ENCODE peak calls at places on chromosomes 7 and 10, in eight cellular contexts. S is hepatocyte; W is GM12864; X is OCI-LY7; Z is ELF-1; C is Kasumi-1; I is stimulated activated naive CD4-positive, alpha-beta T cell; Q is A549. O is an unnamed sample.

GRCh38 chr10:109588259-109588658 is 335.1 kb downstream of the XPNPEP1 start:
- DNase-seq in S (no peak), W (no peak), X (no peak), Z (peak), C (no peak), I (no peak), Q (no peak), O (no peak)

GRCh38 chr7:118046086-118046485 is 137.9 kb upstream of the LSM8 start:
- DNase-seq in S (no peak), W (no peak), X (no peak), Z (no peak), C (no peak), I (no peak), Q (no peak), O (no peak)

GRCh38 chr7:55568613-55569268 is 3.6 kb downstream of the VOPP1 start:
- DNase-seq in S (no peak), W (no peak), X (no peak), Z (no peak), C (no peak), I (no peak), Q (no peak), O (no peak)

GRCh38 chr7:155725073-155725346 is 80.5 kb downstream of the RBM33 start:
- DNase-seq in S (no peak), W (no peak), X (peak), Z (no peak), C (no peak), I (no peak), Q (no peak), O (no peak)

GRCh38 chr7:158034571-158034970 is 553.1 kb downstream of the PTPRN2 start:
- DNase-seq in S (no peak), W (no peak), X (no peak), Z (no peak), C (no peak), I (no peak), Q (no peak), O (no peak)

GRCh38 chr10:48632166-48632565 is 27.3 kb upstream of the ARHGAP22 start:
- DNase-seq in S (no peak), W (no peak), X (no peak), Z (no peak), C (no peak), I (no peak), Q (no peak), O (no peak)

GRCh38 chr10:87559392-87559791 is 54.7 kb downstream of the MINPP1 start:
- DNase-seq in S (no peak), W (no peak), X (no peak), Z (no peak), C (no peak), I (no peak), Q (no peak), O (no peak)

GRCh38 chr7:151137841-151138540 is 29.5 kb downstream of the GBX1 start:
- DNase-seq in S (no peak), W (no peak), X (no peak), Z (peak), C (no peak), I (no peak), Q (no peak), O (no peak)

GRCh38 chr7:47536705-47537611 is 45.0 kb downstream of the TNS3 start:
- DNase-seq in S (peak), W (no peak), X (no peak), Z (peak), C (no peak), I (no peak), Q (no peak), O (no peak)

GRCh38 chr7:24825315-24825917 is 68.2 kb upstream of the GSDME start:
- DNase-seq in S (peak), W (no peak), X (no peak), Z (no peak), C (no peak), I (no peak), Q (no peak), O (no peak)

GRCh38 chr7:139078399-139078798 is 31.1 kb downstream of the ZC3HAV1 start:
- DNase-seq in S (no peak), W (no peak), X (no peak), Z (no peak), C (no peak), I (no peak), Q (no peak), O (no peak)

GRCh38 chr10:125468273-125468672 is 214.7 kb downstream of the TEX36 start:
- DNase-seq in S (no peak), W (no peak), X (no peak), Z (no peak), C (no peak), I (no peak), Q (no peak), O (no peak)

GRCh38 chr7:16071246-16071857 is 350.0 kb downstream of the CRPPA start:
- DNase-seq in S (peak), W (peak), X (peak), Z (peak), C (peak), I (peak), Q (peak), O (no peak)

GRCh38 chr7:139698278-139698677 is 79.5 kb downstream of the HIPK2 start:
- DNase-seq in S (no peak), W (no peak), X (no peak), Z (no peak), C (no peak), I (no peak), Q (no peak), O (no peak)

GRCh38 chr7:137851361-137851945 is 4.7 kb upstream of the DGKI start:
- DNase-seq in S (no peak), W (no peak), X (no peak), Z (no peak), C (no peak), I (no peak), Q (no peak), O (no peak)

GRCh38 chr7:157397036-157397720 is 60.4 kb downstream of the DNAJB6 start:
- DNase-seq in S (no peak), W (no peak), X (no peak), Z (no peak), C (no peak), I (no peak), Q (no peak), O (no peak)

O was measured in T follicular helper cell.